ENCODE peak calls at places on chromosome 22, in eight cellular contexts. N is LoVo, T is body of pancreas, S is GM03348, W is NCI-H1417 treated with DMSO at 0.1 percent for 48 hours, V is substantia nigra, J is left colon, H is AG10803. P is an unnamed sample.

GRCh38 chr22:39715778-39716495 is 145.4 kb downstream of the CACNA1I start:
- DNase-seq in N (no peak), T (no peak), S (no peak), W (no peak), V (no peak), J (no peak), H (no peak), P (no peak)

GRCh38 chr22:49935561-49935960 is 17.1 kb downstream of the CRELD2 start:
- DNase-seq in N (no peak), T (no peak), S (no peak), W (no peak), V (no peak), J (no peak), H (no peak), P (no peak)

GRCh38 chr22:42932857-42933782 is 76.0 kb upstream of the ARFGAP3 start:
- DNase-seq in N (no peak), T (no peak), S (no peak), W (no peak), V (no peak), J (no peak), H (peak), P (peak)

GRCh38 chr22:23184764-23185113 is 4.4 kb downstream of the BCR start:
- DNase-seq in N (no peak), T (no peak), S (no peak), W (no peak), V (no peak), J (no peak), H (no peak), P (no peak)

GRCh38 chr22:24170189-24170588 is 11.1 kb upstream of the SUSD2 start:
- DNase-seq in N (no peak), T (peak), S (no peak), W (no peak), V (no peak), J (no peak), H (no peak), P (no peak)

GRCh38 chr22:50174382-50175190 is 4.1 kb downstream of the PANX2 start:
- DNase-seq in N (no peak), T (no peak), S (no peak), W (no peak), V (no peak), J (no peak), H (no peak), P (no peak)

GRCh38 chr22:41862160-41862529 is 29.2 kb downstream of the SREBF2 start:
- DNase-seq in N (no peak), T (no peak), S (no peak), W (no peak), V (no peak), J (no peak), H (no peak), P (no peak)

GRCh38 chr22:48089601-48090331 is 1327.3 kb downstream of the TBC1D22A start:
- DNase-seq in N (no peak), T (no peak), S (peak), W (no peak), V (peak), J (peak), H (peak), P (peak)

GRCh38 chr22:31919730-31920129 is 24.6 kb upstream of the YWHAH start:
- DNase-seq in N (no peak), T (no peak), S (no peak), W (no peak), V (no peak), J (no peak), H (no peak), P (no peak)